ENCODE peak calls at places on chromosomes 7 and 10, in nine cellular contexts. U, S, O, Y, P, D, X, K and Z are unnamed samples.

GRCh38 chr10:100811261-100811660 is 65.9 kb downstream of the PAX2 start:
- DNase-seq in U (no peak), S (no peak), O (no peak), Y (no peak), P (no peak), D (no peak), X (no peak), K (no peak), Z (no peak)

GRCh38 chr10:46062735-46063428 is 16.8 kb upstream of the MSMB start:
- DNase-seq in U (no peak), S (no peak), O (no peak), Y (no peak), P (no peak), D (no peak), X (no peak), K (no peak), Z (no peak)

GRCh38 chr10:63703740-63704345 is 182.6 kb downstream of the REEP3 start:
- DNase-seq in U (peak; percentile 88), S (no peak), O (no peak), Y (no peak), P (no peak), D (no peak), X (no peak), K (no peak), Z (peak; percentile 67)

GRCh38 chr7:8065356-8065813 is 96.8 kb downstream of the GLCCI1 start:
- DNase-seq in U (no peak), S (peak; percentile 58), O (no peak), Y (no peak), P (no peak), D (no peak), X (no peak), K (no peak), Z (no peak)

GRCh38 chr10:121891103-121891502 is 36.7 kb downstream of the ATE1 start:
- DNase-seq in U (no peak), S (no peak), O (no peak), Y (no peak), P (no peak), D (no peak), X (no peak), K (no peak), Z (no peak)

GRCh38 chr10:127148933-127149220 is 47.5 kb downstream of the INSYN2A start:
- DNase-seq in U (no peak), S (peak; percentile 86), O (no peak), Y (no peak), P (peak; percentile 84), D (no peak), X (no peak), K (peak; percentile 17), Z (no peak)

GRCh38 chr7:37208528-37208927 is 240.1 kb downstream of the ELMO1 start:
- DNase-seq in U (peak; percentile 55), S (peak; percentile 93), O (peak; percentile 71), Y (no peak), P (peak; percentile 41), D (peak; percentile 61), X (peak; percentile 24), K (no peak), Z (no peak)

GRCh38 chr10:3486346-3487065 is 298.5 kb downstream of the KLF6 start:
- DNase-seq in U (peak; percentile 89), S (peak; percentile 49), O (no peak), Y (no peak), P (peak; percentile 94), D (no peak), X (no peak), K (no peak), Z (peak; percentile 38)